ENCODE peak calls at places on chromosomes 3 and 15, in nine cellular contexts. One of them, this sample, is unnamed.

GRCh38 chr15:39538936-39539335 is 41.9 kb upstream of the THBS1 start:
- DNase-seq in glutamatergic neuron: no peak
- DNase-seq in NCI-H1436: no peak
- DNase-seq in activated CD4-positive, CD25-positive, alpha-beta regulatory T cell: no peak
- DNase-seq in amygdala: no peak
- DNase-seq in naive thymus-derived CD8-positive, alpha-beta T cell: no peak
- DNase-seq in fibroblast of the conjunctiva: no peak
- DNase-seq in HepG2: no peak
- DNase-seq in mesothelial cell of epicardium: no peak
- DNase-seq in this sample: no peak

GRCh38 chr15:91070872-91071271 is 29.2 kb upstream of the SV2B start:
- DNase-seq in glutamatergic neuron: no peak
- DNase-seq in fibroblast of the conjunctiva: no peak
- DNase-seq in NCI-H1436: no peak
- DNase-seq in naive thymus-derived CD8-positive, alpha-beta T cell: no peak
- DNase-seq in activated CD4-positive, CD25-positive, alpha-beta regulatory T cell: no peak
- DNase-seq in amygdala: no peak
- DNase-seq in HepG2: no peak
- DNase-seq in mesothelial cell of epicardium: no peak
- DNase-seq in this sample: no peak

GRCh38 chr3:38038447-38038911 is 529 bp upstream of the DLEC1 start:
- DNase-seq in glutamatergic neuron: no peak
- DNase-seq in HepG2: no peak
- DNase-seq in amygdala: no peak
- DNase-seq in mesothelial cell of epicardium: no peak
- DNase-seq in fibroblast of the conjunctiva: no peak
- DNase-seq in naive thymus-derived CD8-positive, alpha-beta T cell: peak; percentile 26
- DNase-seq in NCI-H1436: no peak
- DNase-seq in activated CD4-positive, CD25-positive, alpha-beta regulatory T cell: no peak
- DNase-seq in this sample: no peak

GRCh38 chr15:78051622-78052405 is 25.7 kb downstream of the TBC1D2B start:
- DNase-seq in amygdala: no peak
- DNase-seq in glutamatergic neuron: no peak
- DNase-seq in activated CD4-positive, CD25-positive, alpha-beta regulatory T cell: no peak
- DNase-seq in HepG2: no peak
- DNase-seq in mesothelial cell of epicardium: no peak
- DNase-seq in NCI-H1436: no peak
- DNase-seq in fibroblast of the conjunctiva: no peak
- DNase-seq in naive thymus-derived CD8-positive, alpha-beta T cell: no peak
- DNase-seq in this sample: no peak

GRCh38 chr15:77871838-77872371 is 205.6 kb downstream of the TBC1D2B start:
- DNase-seq in naive thymus-derived CD8-positive, alpha-beta T cell: no peak
- DNase-seq in fibroblast of the conjunctiva: no peak
- DNase-seq in mesothelial cell of epicardium: no peak
- DNase-seq in HepG2: no peak
- DNase-seq in amygdala: no peak
- DNase-seq in activated CD4-positive, CD25-positive, alpha-beta regulatory T cell: no peak
- DNase-seq in glutamatergic neuron: peak; percentile 52
- DNase-seq in NCI-H1436: no peak
- DNase-seq in this sample: no peak

GRCh38 chr3:112847692-112848091 is 1.0 kb upstream of the CD200R1L start:
- DNase-seq in fibroblast of the conjunctiva: no peak
- DNase-seq in glutamatergic neuron: no peak
- DNase-seq in mesothelial cell of epicardium: no peak
- DNase-seq in HepG2: no peak
- DNase-seq in amygdala: no peak
- DNase-seq in NCI-H1436: no peak
- DNase-seq in naive thymus-derived CD8-positive, alpha-beta T cell: peak; percentile 30
- DNase-seq in activated CD4-positive, CD25-positive, alpha-beta regulatory T cell: no peak
- DNase-seq in this sample: no peak

GRCh38 chr3:151395806-151396205 is 11.3 kb upstream of the P2RY12 start:
- DNase-seq in naive thymus-derived CD8-positive, alpha-beta T cell: no peak
- DNase-seq in NCI-H1436: no peak
- DNase-seq in amygdala: no peak
- DNase-seq in mesothelial cell of epicardium: no peak
- DNase-seq in glutamatergic neuron: no peak
- DNase-seq in activated CD4-positive, CD25-positive, alpha-beta regulatory T cell: no peak
- DNase-seq in fibroblast of the conjunctiva: no peak
- DNase-seq in HepG2: no peak
- DNase-seq in this sample: no peak

GRCh38 chr3:184239221-184239620 is 9.5 kb downstream of the ALG3 start:
- DNase-seq in activated CD4-positive, CD25-positive, alpha-beta regulatory T cell: no peak
- DNase-seq in fibroblast of the conjunctiva: no peak
- DNase-seq in mesothelial cell of epicardium: no peak
- DNase-seq in NCI-H1436: no peak
- DNase-seq in glutamatergic neuron: no peak
- DNase-seq in naive thymus-derived CD8-positive, alpha-beta T cell: no peak
- DNase-seq in amygdala: no peak
- DNase-seq in HepG2: no peak
- DNase-seq in this sample: no peak

GRCh38 chr3:58071480-58071971 is 63.3 kb downstream of the FLNB start:
- DNase-seq in naive thymus-derived CD8-positive, alpha-beta T cell: no peak
- DNase-seq in fibroblast of the conjunctiva: no peak
- DNase-seq in amygdala: no peak
- DNase-seq in mesothelial cell of epicardium: no peak
- DNase-seq in activated CD4-positive, CD25-positive, alpha-beta regulatory T cell: no peak
- DNase-seq in glutamatergic neuron: no peak
- DNase-seq in HepG2: peak; percentile 89
- DNase-seq in NCI-H1436: no peak
- DNase-seq in this sample: no peak

GRCh38 chr3:23880703-23881339 is 36.0 kb downstream of the NKIRAS1 start:
- DNase-seq in mesothelial cell of epicardium: no peak
- DNase-seq in fibroblast of the conjunctiva: no peak
- DNase-seq in NCI-H1436: no peak
- DNase-seq in amygdala: no peak
- DNase-seq in glutamatergic neuron: no peak
- DNase-seq in activated CD4-positive, CD25-positive, alpha-beta regulatory T cell: no peak
- DNase-seq in naive thymus-derived CD8-positive, alpha-beta T cell: no peak
- DNase-seq in HepG2: no peak
- DNase-seq in this sample: no peak

GRCh38 chr15:88249220-88249619 is 7.3 kb downstream of the NTRK3 start:
- DNase-seq in naive thymus-derived CD8-positive, alpha-beta T cell: no peak
- DNase-seq in mesothelial cell of epicardium: no peak
- DNase-seq in activated CD4-positive, CD25-positive, alpha-beta regulatory T cell: no peak
- DNase-seq in HepG2: no peak
- DNase-seq in fibroblast of the conjunctiva: no peak
- DNase-seq in glutamatergic neuron: no peak
- DNase-seq in NCI-H1436: no peak
- DNase-seq in amygdala: no peak
- DNase-seq in this sample: no peak

GRCh38 chr3:14119651-14120050 is 5.0 kb downstream of the CHCHD4 start:
- DNase-seq in fibroblast of the conjunctiva: no peak
- DNase-seq in amygdala: no peak
- DNase-seq in mesothelial cell of epicardium: no peak
- DNase-seq in NCI-H1436: no peak
- DNase-seq in glutamatergic neuron: no peak
- DNase-seq in HepG2: no peak
- DNase-seq in naive thymus-derived CD8-positive, alpha-beta T cell: no peak
- DNase-seq in activated CD4-positive, CD25-positive, alpha-beta regulatory T cell: no peak
- DNase-seq in this sample: no peak

GRCh38 chr3:169299897-169300296 is 363.6 kb downstream of the MECOM start:
- DNase-seq in mesothelial cell of epicardium: no peak
- DNase-seq in amygdala: no peak
- DNase-seq in HepG2: no peak
- DNase-seq in activated CD4-positive, CD25-positive, alpha-beta regulatory T cell: no peak
- DNase-seq in naive thymus-derived CD8-positive, alpha-beta T cell: no peak
- DNase-seq in glutamatergic neuron: no peak
- DNase-seq in fibroblast of the conjunctiva: no peak
- DNase-seq in NCI-H1436: no peak
- DNase-seq in this sample: no peak

GRCh38 chr3:84547971-84548970 is 410.5 kb upstream of the CADM2 start:
- DNase-seq in NCI-H1436: no peak
- DNase-seq in mesothelial cell of epicardium: no peak
- DNase-seq in glutamatergic neuron: peak; percentile 27
- DNase-seq in activated CD4-positive, CD25-positive, alpha-beta regulatory T cell: no peak
- DNase-seq in HepG2: peak; percentile 36
- DNase-seq in amygdala: no peak
- DNase-seq in fibroblast of the conjunctiva: no peak
- DNase-seq in naive thymus-derived CD8-positive, alpha-beta T cell: no peak
- DNase-seq in this sample: no peak

GRCh38 chr15:57256941-57257340 is 119.4 kb upstream of the CGNL1 start:
- DNase-seq in activated CD4-positive, CD25-positive, alpha-beta regulatory T cell: no peak
- DNase-seq in fibroblast of the conjunctiva: no peak
- DNase-seq in mesothelial cell of epicardium: no peak
- DNase-seq in amygdala: no peak
- DNase-seq in naive thymus-derived CD8-positive, alpha-beta T cell: no peak
- DNase-seq in glutamatergic neuron: no peak
- DNase-seq in HepG2: no peak
- DNase-seq in NCI-H1436: no peak
- DNase-seq in this sample: no peak

GRCh38 chr15:52020253-52021085 is 1.4 kb downstream of the MAPK6 start:
- DNase-seq in NCI-H1436: no peak
- DNase-seq in HepG2: no peak
- DNase-seq in fibroblast of the conjunctiva: peak; percentile 22
- DNase-seq in mesothelial cell of epicardium: no peak
- DNase-seq in naive thymus-derived CD8-positive, alpha-beta T cell: no peak
- DNase-seq in glutamatergic neuron: no peak
- DNase-seq in activated CD4-positive, CD25-positive, alpha-beta regulatory T cell: no peak
- DNase-seq in amygdala: no peak
- DNase-seq in this sample: peak; percentile 25

GRCh38 chr3:87792532-87793321 is 266.1 kb downstream of the CGGBP1 start:
- DNase-seq in activated CD4-positive, CD25-positive, alpha-beta regulatory T cell: no peak
- DNase-seq in HepG2: no peak
- DNase-seq in glutamatergic neuron: peak; percentile 57
- DNase-seq in amygdala: no peak
- DNase-seq in fibroblast of the conjunctiva: no peak
- DNase-seq in naive thymus-derived CD8-positive, alpha-beta T cell: no peak
- DNase-seq in NCI-H1436: no peak
- DNase-seq in mesothelial cell of epicardium: peak; percentile 24
- DNase-seq in this sample: no peak

GRCh38 chr3:120445654-120446053 is 5.1 kb downstream of the FSTL1 start:
- DNase-seq in NCI-H1436: no peak
- DNase-seq in glutamatergic neuron: no peak
- DNase-seq in mesothelial cell of epicardium: no peak
- DNase-seq in naive thymus-derived CD8-positive, alpha-beta T cell: no peak
- DNase-seq in activated CD4-positive, CD25-positive, alpha-beta regulatory T cell: no peak
- DNase-seq in fibroblast of the conjunctiva: no peak
- DNase-seq in amygdala: no peak
- DNase-seq in HepG2: no peak
- DNase-seq in this sample: no peak

GRCh38 chr3:54240-54639 is 142.3 kb upstream of the CHL1 start:
- DNase-seq in activated CD4-positive, CD25-positive, alpha-beta regulatory T cell: no peak
- DNase-seq in HepG2: no peak
- DNase-seq in mesothelial cell of epicardium: no peak
- DNase-seq in amygdala: no peak
- DNase-seq in fibroblast of the conjunctiva: no peak
- DNase-seq in NCI-H1436: no peak
- DNase-seq in naive thymus-derived CD8-positive, alpha-beta T cell: no peak
- DNase-seq in glutamatergic neuron: no peak
- DNase-seq in this sample: no peak

GRCh38 chr3:122864498-122864897 is 69.6 kb downstream of the SLC49A4 start:
- DNase-seq in fibroblast of the conjunctiva: no peak
- DNase-seq in NCI-H1436: no peak
- DNase-seq in mesothelial cell of epicardium: no peak
- DNase-seq in activated CD4-positive, CD25-positive, alpha-beta regulatory T cell: no peak
- DNase-seq in naive thymus-derived CD8-positive, alpha-beta T cell: no peak
- DNase-seq in glutamatergic neuron: no peak
- DNase-seq in amygdala: no peak
- DNase-seq in HepG2: no peak
- DNase-seq in this sample: no peak

GRCh38 chr15:44775923-44776322 is 39.6 kb downstream of the TRIM69 start:
- DNase-seq in activated CD4-positive, CD25-positive, alpha-beta regulatory T cell: no peak
- DNase-seq in amygdala: peak; percentile 5
- DNase-seq in naive thymus-derived CD8-positive, alpha-beta T cell: no peak
- DNase-seq in glutamatergic neuron: peak; percentile 42
- DNase-seq in NCI-H1436: peak; percentile 59
- DNase-seq in mesothelial cell of epicardium: no peak
- DNase-seq in fibroblast of the conjunctiva: no peak
- DNase-seq in HepG2: no peak
- DNase-seq in this sample: no peak

GRCh38 chr15:63968700-63969099 is 77.6 kb downstream of the DAPK2 start:
- DNase-seq in glutamatergic neuron: no peak
- DNase-seq in NCI-H1436: no peak
- DNase-seq in HepG2: no peak
- DNase-seq in mesothelial cell of epicardium: no peak
- DNase-seq in naive thymus-derived CD8-positive, alpha-beta T cell: no peak
- DNase-seq in amygdala: no peak
- DNase-seq in fibroblast of the conjunctiva: no peak
- DNase-seq in activated CD4-positive, CD25-positive, alpha-beta regulatory T cell: no peak
- DNase-seq in this sample: no peak

GRCh38 chr15:58302832-58303231 is 129.0 kb upstream of the LIPC start:
- DNase-seq in activated CD4-positive, CD25-positive, alpha-beta regulatory T cell: no peak
- DNase-seq in naive thymus-derived CD8-positive, alpha-beta T cell: no peak
- DNase-seq in amygdala: no peak
- DNase-seq in glutamatergic neuron: no peak
- DNase-seq in mesothelial cell of epicardium: no peak
- DNase-seq in HepG2: no peak
- DNase-seq in fibroblast of the conjunctiva: no peak
- DNase-seq in NCI-H1436: no peak
- DNase-seq in this sample: no peak

GRCh38 chr3:174125267-174125844 is 727.8 kb downstream of the NLGN1 start:
- DNase-seq in naive thymus-derived CD8-positive, alpha-beta T cell: no peak
- DNase-seq in HepG2: peak; percentile 2
- DNase-seq in mesothelial cell of epicardium: no peak
- DNase-seq in NCI-H1436: peak; percentile 49
- DNase-seq in amygdala: no peak
- DNase-seq in glutamatergic neuron: no peak
- DNase-seq in fibroblast of the conjunctiva: peak; percentile 26
- DNase-seq in activated CD4-positive, CD25-positive, alpha-beta regulatory T cell: no peak
- DNase-seq in this sample: no peak

GRCh38 chr3:8769088-8769822 is at the start of gene OXTR:
- DNase-seq in amygdala: peak; percentile 53
- DNase-seq in mesothelial cell of epicardium: peak; percentile 70
- DNase-seq in NCI-H1436: peak; percentile 39
- DNase-seq in fibroblast of the conjunctiva: peak; percentile 42
- DNase-seq in glutamatergic neuron: peak; percentile 91
- DNase-seq in naive thymus-derived CD8-positive, alpha-beta T cell: peak; percentile 6
- DNase-seq in activated CD4-positive, CD25-positive, alpha-beta regulatory T cell: no peak
- DNase-seq in HepG2: peak; percentile 40
- DNase-seq in this sample: peak; percentile 82

GRCh38 chr3:151384741-151385174 is at the start of gene P2RY12:
- DNase-seq in naive thymus-derived CD8-positive, alpha-beta T cell: no peak
- DNase-seq in fibroblast of the conjunctiva: no peak
- DNase-seq in activated CD4-positive, CD25-positive, alpha-beta regulatory T cell: no peak
- DNase-seq in NCI-H1436: no peak
- DNase-seq in glutamatergic neuron: no peak
- DNase-seq in amygdala: no peak
- DNase-seq in mesothelial cell of epicardium: no peak
- DNase-seq in HepG2: no peak
- DNase-seq in this sample: no peak

GRCh38 chr3:118102737-118103136 is 931.9 kb downstream of the IGSF11 start:
- DNase-seq in activated CD4-positive, CD25-positive, alpha-beta regulatory T cell: no peak
- DNase-seq in glutamatergic neuron: no peak
- DNase-seq in naive thymus-derived CD8-positive, alpha-beta T cell: no peak
- DNase-seq in HepG2: no peak
- DNase-seq in mesothelial cell of epicardium: no peak
- DNase-seq in fibroblast of the conjunctiva: no peak
- DNase-seq in amygdala: no peak
- DNase-seq in NCI-H1436: no peak
- DNase-seq in this sample: no peak